ENCODE peak calls at places on chromosomes 4 and X, in four cellular contexts. N is right lobe of liver, H is cardiac muscle cell, C is fibroblast of lung. B is an unnamed sample. For H3K27me3, the result is how much of the 10 kb centered on the place peaks cover.

GRCh38 chr4:114072781-114073180 is 93.3 kb upstream of the ARSJ start:
- DNase-seq in N (no peak), H (no peak), C (no peak), B (no peak)

GRCh38 chr4:25635501-25635900 is 20.1 kb upstream of the SLC34A2 start:
- DNase-seq in N (no peak), H (no peak), C (no peak), B (no peak)

GRCh38 chr4:177699365-177700213 is 257.4 kb upstream of the AGA start:
- DNase-seq in N (no peak), H (peak), C (peak), B (no peak)

GRCh38 chrX:79176028-79176427 is 31.5 kb downstream of the GPR174 start:
- DNase-seq in N (no peak), H (no peak), C (no peak), B (no peak)

GRCh38 chr4:6106156-6106555 is 87.9 kb upstream of the C4orf50 start:
- DNase-seq in N (no peak), H (no peak), C (no peak), B (no peak)

GRCh38 chr4:14888790-14889189 is 113.5 kb upstream of the CPEB2 start:
- DNase-seq in N (no peak), H (no peak), C (peak), B (no peak)

GRCh38 chr4:99763635-99764101 is 53.0 kb upstream of the DAPP1 start:
- DNase-seq in N (no peak), H (peak), C (peak), B (no peak)

GRCh38 chr4:11954093-11954492 is 525.4 kb upstream of the HS3ST1 start:
- DNase-seq in N (no peak), H (peak), C (peak), B (no peak)

GRCh38 chr4:102343964-102344519 is 1.2 kb downstream of the SLC39A8 start:
- DNase-seq in N (no peak), H (no peak), C (no peak), B (no peak)

GRCh38 chr4:173436149-173436579 is 37.2 kb upstream of the SCRG1 start:
- DNase-seq in N (no peak), H (peak), C (peak), B (no peak)

GRCh38 chr4:30828290-30828926 is 108.2 kb downstream of the PCDH7 start:
- DNase-seq in N (no peak), H (no peak), C (no peak), B (no peak)

GRCh38 chr4:83358410-83358809 is 23.8 kb upstream of the HPSE start:
- DNase-seq in N (no peak), H (peak), C (peak), B (no peak)

GRCh38 chrX:104310084-104310483 is 55.4 kb upstream of the ESX1 start:
- DNase-seq in N (no peak), H (peak), C (peak), B (no peak)

GRCh38 chrX:43969504-43970501 is 3.4 kb downstream of the NDP start:
- DNase-seq in N (no peak), H (peak), C (no peak), B (no peak)

GRCh38 chr4:176156656-176157055 is 38.7 kb downstream of the SPATA4 start:
- DNase-seq in N (no peak), H (peak), C (peak), B (peak)

GRCh38 chr4:89294583-89295244 is 12.9 kb downstream of the GPRIN3 start:
- DNase-seq in N (no peak), H (no peak), C (no peak), B (no peak)

GRCh38 chr4:101155368-101155767 is 192.0 kb downstream of the PPP3CA start:
- DNase-seq in N (no peak), H (no peak), C (peak), B (no peak)

GRCh38 chr4:75916091-75916661 is 13.9 kb upstream of the PPEF2 start:
- DNase-seq in N (no peak), H (peak), C (peak), B (no peak)

GRCh38 chr4:146132445-146132844 is 43.1 kb upstream of the LSM6 start:
- DNase-seq in N (no peak), H (no peak), C (no peak), B (no peak)

GRCh38 chrX:31227250-31227649 is 155.4 kb upstream of the FTHL17 start:
- DNase-seq in N (no peak), H (no peak), C (no peak), B (no peak)

GRCh38 chr4:93687304-93687703 is 141.2 kb upstream of the ATOH1 start:
- DNase-seq in N (no peak), H (no peak), C (no peak), B (no peak)

GRCh38 chrX:131827935-131828334 is 195.2 kb upstream of the STK26 start:
- DNase-seq in N (no peak), H (peak), C (no peak), B (no peak)

GRCh38 chrX:141467442-141467841 is 117.1 kb downstream of the SPANXA1 start:
- DNase-seq in N (no peak), H (no peak), C (no peak), B (no peak)

GRCh38 chr4:152778656-152779512 is 646 bp downstream of the TIGD4 start:
- DNase-seq in N (no peak), H (peak), C (peak), B (no peak)

GRCh38 chr4:69743476-69744156 is 16.8 kb downstream of the SULT1B1 start:
- DNase-seq in N (no peak), H (no peak), C (no peak), B (peak)

GRCh38 chrX:113868169-113868568 is 715.7 kb upstream of the HTR2C start:
- DNase-seq in N (no peak), H (peak), C (no peak), B (no peak)

GRCh38 chrX:136168929-136169735 is 21.8 kb downstream of the FHL1 start:
- DNase-seq in N (no peak), H (peak), C (peak), B (peak)

GRCh38 chrX:150200820-150201287 is 162.3 kb upstream of the MAMLD1 start:
- DNase-seq in N (no peak), H (peak), C (peak), B (peak)

DNA sequence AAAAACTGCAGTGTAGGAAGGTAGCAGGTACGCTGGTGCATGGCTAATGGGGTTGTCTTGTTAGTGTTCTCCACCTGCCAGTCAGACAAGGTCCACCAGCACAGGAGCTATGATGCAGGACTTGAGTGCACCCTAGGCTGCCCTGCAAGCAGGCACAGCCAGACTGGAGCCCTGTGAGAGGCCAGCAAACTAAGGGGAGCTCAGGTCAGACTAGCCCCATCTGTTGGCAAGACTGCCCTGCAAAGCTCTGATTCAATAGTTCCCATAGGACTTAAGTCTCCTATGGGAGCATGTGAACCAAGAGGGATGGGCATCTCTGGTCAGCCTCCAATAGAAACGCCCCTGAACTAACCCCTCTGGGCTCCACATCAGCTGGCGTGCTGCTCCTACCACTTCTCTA is 1307.3 kb downstream of the C4orf33 start:
- DNase-seq in N (no peak), H (no peak), C (no peak), B (no peak)
- TF ChIP-seq CTCF in N (no peak), H (no peak), C (no peak), B (no peak)

DNA sequence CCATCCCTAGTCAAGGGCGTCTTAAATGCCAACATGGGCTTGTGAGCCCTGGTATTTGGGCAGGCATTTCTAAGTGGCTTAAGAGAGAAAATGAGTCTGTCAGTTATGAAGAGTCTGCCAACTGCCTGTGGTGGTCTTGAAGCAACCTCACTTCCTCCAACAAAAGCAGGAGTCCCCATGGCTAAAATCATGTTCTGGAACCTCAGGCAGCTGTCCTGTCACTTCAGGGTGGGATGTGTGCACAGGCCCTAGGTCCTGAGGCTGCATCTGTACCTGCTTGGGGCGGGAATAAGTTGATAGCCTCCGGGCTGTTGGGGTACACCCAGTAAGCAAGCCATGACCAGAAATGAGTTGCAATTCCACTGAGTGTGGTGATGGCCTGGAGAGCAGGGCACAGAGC is 115.0 kb upstream of the SCML1 start:
- DNase-seq in N (no peak), H (no peak), C (no peak), B (no peak)
- H3K27me3 ChIP-seq in N (under half), H (under half), C (under half), B (under half)

GRCh38 chr4:164023214-164023613 is 528.7 kb downstream of the TMA16 start:
- DNase-seq in N (no peak), H (no peak), C (no peak), B (no peak)
- TF ChIP-seq CTCF in N (no peak), H (no peak), C (no peak), B (no peak)

GRCh38 chrX:9327086-9327746 is 137.6 kb upstream of the TBL1X start:
- DNase-seq in N (no peak), H (no peak), C (no peak), B (no peak)
- H3K27me3 ChIP-seq in N (under half), H (under half), C (under half), B (under half)

DNA sequence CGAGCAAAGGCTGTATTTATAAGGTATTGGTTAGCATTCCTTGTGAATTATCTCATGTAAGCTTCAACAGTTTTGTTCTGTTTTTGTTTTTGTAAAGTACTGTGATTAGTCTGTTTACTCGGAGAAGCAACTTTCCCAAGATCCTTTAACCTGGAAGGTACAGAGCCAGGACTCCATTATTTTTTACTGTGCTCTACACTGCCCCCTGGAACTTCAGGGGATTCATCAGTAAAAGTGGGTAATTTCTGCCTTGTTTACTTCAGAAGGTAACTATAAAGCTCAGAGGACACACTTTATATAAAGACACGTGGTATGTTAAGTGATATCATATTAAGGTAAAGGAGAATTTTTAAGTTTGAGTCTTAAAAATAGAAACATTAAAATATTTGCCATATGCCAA is 124.9 kb downstream of the IQCM start:
- DNase-seq in N (no peak), H (no peak), C (no peak), B (no peak)
- TF ChIP-seq CTCF in N (peak), H (no peak), C (no peak), B (no peak)